ENCODE peak calls at places on chromosome 3, in four cellular contexts. I is putamen, M is T-helper 1 cell, Z is LoVo. K is an unnamed sample.
A peak's percentile ranks its signal among the peaks of the same experiment; 100 is the strongest.

GRCh38 chr3:7309707-7310106 is 448.8 kb downstream of the GRM7 start:
- DNase-seq in Z (no peak), I (peak; percentile 33), M (no peak), K (peak; percentile 34)

GRCh38 chr3:131083190-131083863 is 56.6 kb downstream of the NEK11 start:
- DNase-seq in Z (no peak), M (no peak), I (peak; percentile 92), K (peak; percentile 95)

GRCh38 chr3:151732861-151733260 is 866 bp upstream of the AADACL2 start:
- DNase-seq in Z (no peak), I (no peak), M (no peak), K (no peak)

GRCh38 chr3:133489466-133490085 is 83.9 kb upstream of the CDV3 start:
- DNase-seq in M (no peak), I (no peak), Z (no peak), K (no peak)

GRCh38 chr3:75396316-75396802 is 267.8 kb upstream of the FRG2C start:
- DNase-seq in Z (no peak), I (no peak), M (no peak), K (no peak)

GRCh38 chr3:138327831-138328230 is 1.8 kb downstream of the NME9 start:
- DNase-seq in Z (no peak), I (no peak), M (no peak), K (no peak)

GRCh38 chr3:188266581-188267274 is 112.8 kb downstream of the LPP start:
- DNase-seq in I (no peak), Z (no peak), M (no peak), K (no peak)

GRCh38 chr3:99747915-99748314 is 69.7 kb upstream of the CMSS1 start:
- DNase-seq in I (no peak), Z (no peak), M (no peak), K (no peak)

GRCh38 chr3:111615880-111616279 is 20.7 kb upstream of the ZBED2 start:
- DNase-seq in M (no peak), I (no peak), Z (no peak), K (no peak)

GRCh38 chr3:126442099-126442848 is 33.4 kb downstream of the ZXDC start:
- DNase-seq in Z (no peak), M (no peak), I (no peak), K (peak; percentile 19)

GRCh38 chr3:138429665-138430064 is 4.8 kb upstream of the ESYT3 start:
- DNase-seq in Z (no peak), M (no peak), I (no peak), K (no peak)

GRCh38 chr3:110929811-110930210 is 141.8 kb upstream of the NECTIN3 start:
- DNase-seq in I (no peak), Z (no peak), M (no peak), K (no peak)

GRCh38 chr3:158452324-158452723 is 118.7 kb upstream of the MLF1 start:
- DNase-seq in Z (no peak), I (no peak), M (no peak), K (no peak)

GRCh38 chr3:106049876-106050275 is 181.1 kb upstream of the CBLB start:
- DNase-seq in M (no peak), I (no peak), Z (no peak), K (no peak)

GRCh38 chr3:59277201-59277600 is 227.4 kb upstream of the CFAP20DC start:
- DNase-seq in M (no peak), I (no peak), Z (no peak), K (no peak)

GRCh38 chr3:20462723-20463122 is 276.7 kb upstream of the SGO1 start:
- DNase-seq in I (no peak), M (no peak), Z (no peak), K (no peak)

GRCh38 chr3:107117922-107118576 is 259.2 kb upstream of the CCDC54 start:
- DNase-seq in I (peak; percentile 83), M (no peak), Z (no peak), K (peak; percentile 76)

GRCh38 chr3:140767536-140767935 is 89.7 kb downstream of the TRIM42 start:
- DNase-seq in Z (no peak), M (no peak), I (no peak), K (no peak)

GRCh38 chr3:11553436-11554235 is 90.1 kb downstream of the VGLL4 start:
- DNase-seq in I (no peak), M (no peak), Z (no peak), K (no peak)

GRCh38 chr3:169311366-169311765 is 352.1 kb downstream of the MECOM start:
- DNase-seq in I (no peak), M (no peak), Z (no peak), K (no peak)

GRCh38 chr3:48702320-48702921 is 14.6 kb downstream of the IP6K2 start:
- DNase-seq in Z (no peak), M (no peak), I (no peak), K (no peak)

GRCh38 chr3:149736180-149737100 is 15.8 kb downstream of the COMMD2 start:
- DNase-seq in M (no peak), Z (peak; percentile 43), I (no peak), K (no peak)

GRCh38 chr3:120416868-120417267 is 33.9 kb downstream of the FSTL1 start:
- DNase-seq in M (no peak), Z (no peak), I (no peak), K (no peak)

GRCh38 chr3:156539802-156540201 is 15.1 kb downstream of the SSR3 start:
- DNase-seq in I (no peak), M (no peak), Z (no peak), K (no peak)

GRCh38 chr3:197022405-197023231 is 7.0 kb downstream of the MELTF start:
- DNase-seq in M (no peak), I (no peak), Z (no peak), K (no peak)

GRCh38 chr3:142279965-142280590 is 54.7 kb upstream of the GK5 start:
- DNase-seq in M (no peak), I (peak; percentile 61), Z (peak; percentile 62), K (no peak)

GRCh38 chr3:16288664-16289063 is 23.7 kb downstream of the OXNAD1 start:
- DNase-seq in M (no peak), Z (no peak), I (no peak), K (no peak)

GRCh38 chr3:140093742-140094141 is 158.8 kb downstream of the CLSTN2 start:
- DNase-seq in I (no peak), M (no peak), Z (peak; percentile 52), K (no peak)

GRCh38 chr3:151305081-151305777 is 11.4 kb downstream of the GPR87 start:
- DNase-seq in M (no peak), Z (peak; percentile 88), I (peak; percentile 40), K (peak; percentile 29)

K was measured in head of caudate nucleus.